ENCODE peak calls at places on chromosomes 1 and 21, in four cellular contexts. P is HepG2, S is HCT116, X is SK-N-SH. G is an unnamed sample.

GRCh38 chr1:89610457-89610991 is 22.4 kb upstream of the LRRC8C start:
- DNase-seq in P (no peak), S (no peak), X (no peak), G (no peak)

GRCh38 chr1:20715406-20715805 is 2.4 kb downstream of the KIF17 start:
- DNase-seq in P (no peak), S (no peak), X (no peak), G (no peak)

GRCh38 chr1:214404154-214404553 is 123.2 kb downstream of the SMYD2 start:
- DNase-seq in P (no peak), S (no peak), X (no peak), G (no peak)

GRCh38 chr1:166418344-166418895 is 251.6 kb upstream of the FAM78B start:
- DNase-seq in P (no peak), S (no peak), X (no peak), G (no peak)

GRCh38 chr1:7856345-7856744 is 3.5 kb upstream of the UTS2 start:
- DNase-seq in P (peak; percentile 18), S (no peak), X (no peak), G (no peak)

GRCh38 chr21:25107708-25108107 is 499.6 kb downstream of the MRPL39 start:
- DNase-seq in P (no peak), S (no peak), X (no peak), G (no peak)

GRCh38 chr1:177020861-177021589 is 143.5 kb downstream of the ASTN1 start:
- DNase-seq in P (no peak), S (no peak), X (no peak), G (no peak)

GRCh38 chr1:89721351-89721750 is 88.4 kb downstream of the LRRC8C start:
- DNase-seq in P (no peak), S (no peak), X (no peak), G (no peak)

GRCh38 chr1:222171005-222171404 is 376.9 kb downstream of the HHIPL2 start:
- DNase-seq in P (peak; percentile 5), S (peak; percentile 21), X (peak; percentile 29), G (peak; percentile 9)

GRCh38 chr1:100631015-100631521 is 88.5 kb upstream of the VCAM1 start:
- DNase-seq in P (no peak), S (no peak), X (no peak), G (no peak)

GRCh38 chr1:12454406-12455391 is 163.3 kb downstream of the DHRS3 start:
- DNase-seq in P (no peak), S (no peak), X (no peak), G (peak; percentile 44)

GRCh38 chr1:8194481-8195227 is 123.3 kb upstream of the SLC45A1 start:
- DNase-seq in P (peak; percentile 62), S (peak; percentile 87), X (no peak), G (no peak)

GRCh38 chr1:112840631-112841624 is 115.1 kb downstream of the SLC16A1 start:
- DNase-seq in P (no peak), S (no peak), X (no peak), G (no peak)

GRCh38 chr1:231534703-231535159 is 6.3 kb downstream of the TSNAX start:
- DNase-seq in P (no peak), S (no peak), X (no peak), G (no peak)

GRCh38 chr1:84350550-84350949 is 47.7 kb upstream of the DNASE2B start:
- DNase-seq in P (no peak), S (no peak), X (no peak), G (no peak)

GRCh38 chr1:114111731-114112661 is 41.7 kb downstream of the SYT6 start:
- DNase-seq in P (no peak), S (no peak), X (no peak), G (no peak)

GRCh38 chr1:114107474-114108175 is 46.0 kb downstream of the SYT6 start:
- DNase-seq in P (no peak), S (no peak), X (no peak), G (no peak)

GRCh38 chr1:114105401-114105979 is 48.2 kb downstream of the SYT6 start:
- DNase-seq in P (no peak), S (no peak), X (no peak), G (peak; percentile 28)

GRCh38 chr1:114110011-114110410 is 43.7 kb downstream of the SYT6 start:
- DNase-seq in P (no peak), S (no peak), X (no peak), G (no peak)

DNA sequence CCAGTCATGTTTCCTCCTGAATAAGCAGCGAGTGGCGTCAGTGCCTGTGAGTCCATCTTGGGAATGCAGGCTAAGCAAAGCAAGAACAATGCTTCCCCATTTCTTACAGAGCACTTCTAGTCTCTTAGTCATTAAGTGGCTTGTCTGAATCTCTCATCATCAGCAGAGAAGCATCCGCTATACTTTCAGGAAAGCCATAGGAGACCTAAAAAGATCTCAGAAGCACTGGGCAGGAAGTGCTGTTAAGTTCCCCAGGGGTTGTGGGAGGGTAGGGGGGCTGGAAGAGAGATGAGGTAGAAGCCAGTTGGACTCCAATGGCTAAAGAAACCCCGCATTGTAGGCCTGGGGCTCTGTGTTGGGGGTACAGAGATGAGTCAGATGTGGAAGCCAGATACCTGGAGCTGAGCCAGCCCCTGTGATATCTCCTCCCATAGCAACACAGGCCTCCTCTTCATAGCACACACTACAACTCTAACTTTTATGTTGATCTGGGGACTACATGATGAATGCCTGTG is 44.9 kb downstream of the SYT6 start:
- DNase-seq in P (no peak), S (no peak), X (peak; percentile 33), G (no peak)
- TF ChIP-seq JUND in P (no peak), S (no peak), X (no peak), G (no peak)

GRCh38 chr1:175072131-175072941 is 4.7 kb downstream of the TNN start:
- DNase-seq in P (no peak), S (no peak), X (no peak), G (no peak)
- TF ChIP-seq JUND in P (no peak), S (no peak), X (no peak), G (no peak)

GRCh38 chr1:155177192-155177917 is 3.7 kb downstream of the TRIM46 start:
- DNase-seq in P (no peak), S (no peak), X (peak; percentile 14), G (no peak)
- TF ChIP-seq JUND in P (no peak), S (no peak), X (no peak), G (no peak)

DNA sequence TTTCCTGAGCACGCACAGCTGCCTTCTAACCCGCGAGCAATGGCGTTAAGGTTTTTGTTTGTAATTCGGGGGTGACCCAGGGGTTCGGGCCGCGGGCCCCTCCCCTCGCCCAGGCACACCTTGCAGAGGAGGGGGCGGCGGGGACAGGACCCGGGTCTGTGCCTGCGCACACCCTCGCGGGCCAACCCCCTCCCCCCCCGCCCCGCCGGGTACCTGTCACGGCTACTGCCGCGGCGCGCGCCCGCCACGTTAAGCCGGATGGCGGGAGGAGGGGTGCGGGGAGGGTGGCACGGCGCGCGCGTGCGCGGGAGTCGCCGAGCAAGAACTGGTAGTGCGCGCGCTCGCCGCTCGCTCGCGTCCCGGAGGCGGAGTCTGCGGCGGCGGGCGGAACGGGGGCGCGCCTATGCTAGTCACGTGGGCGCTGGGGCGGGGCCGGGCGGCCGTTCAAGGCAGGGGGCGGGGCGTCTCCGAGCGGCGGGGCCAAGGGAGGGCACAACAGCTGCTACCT is at the start of gene TPTE:
- DNase-seq in P (no peak), S (no peak), X (peak; percentile 6), G (peak; percentile 11)
- TF ChIP-seq JUND in P (no peak), S (no peak), X (no peak), G (no peak)

GRCh38 chr1:17120962-17121837 is 1.9 kb upstream of the PADI2 start:
- DNase-seq in P (peak; percentile 45), S (no peak), X (no peak), G (no peak)
- TF ChIP-seq JUND in P (no peak), S (no peak), X (no peak), G (no peak)

G was measured in K562.